ENCODE peak calls at places on chromosomes 2 and 18, in five cellular contexts. W is effector memory CD4-positive, alpha-beta T cell; C is uterus; K is left ventricle myocardium inferior; E is sigmoid colon. L is an unnamed sample. For H3K4me1, the result is how much of the 10 kb centered on the place peaks cover.

GRCh38 chr18:49446481-49446880 is 14.0 kb downstream of the DYM start:
- DNase-seq in W (no peak), C (no peak), K (no peak), E (no peak), L (no peak)

GRCh38 chr2:64166212-64166611 is 22.0 kb upstream of the PELI1 start:
- DNase-seq in W (no peak), C (no peak), K (no peak), E (no peak), L (no peak)

GRCh38 chr18:74184875-74185274 is 36.6 kb downstream of the TIMM21 start:
- DNase-seq in W (no peak), C (no peak), K (no peak), E (no peak), L (no peak)

GRCh38 chr2:231415029-231415428 is 19.5 kb downstream of the B3GNT7 start:
- DNase-seq in W (no peak), C (no peak), K (no peak), E (no peak), L (no peak)

GRCh38 chr2:85741811-85742507 is 11.8 kb upstream of the ATOH8 start:
- DNase-seq in W (no peak), C (peak), K (peak), E (peak), L (peak)

GRCh38 chr2:237700583-237701032 is 73.2 kb downstream of the LRRFIP1 start:
- DNase-seq in W (peak), C (peak), K (peak), E (peak), L (peak)

GRCh38 chr2:163553601-163554000 is 182.2 kb downstream of the FIGN start:
- DNase-seq in W (no peak), C (no peak), K (no peak), E (no peak), L (no peak)

GRCh38 chr2:172953970-172954852 is 121.4 kb upstream of the MAP3K20 start:
- DNase-seq in W (no peak), C (no peak), K (no peak), E (no peak), L (no peak)

GRCh38 chr18:9689253-9689652 is 18.8 kb upstream of the RAB31 start:
- DNase-seq in W (no peak), C (no peak), K (no peak), E (no peak), L (no peak)

GRCh38 chr18:9690418-9691178 is 17.5 kb upstream of the RAB31 start:
- DNase-seq in W (no peak), C (no peak), K (no peak), E (no peak), L (no peak)

GRCh38 chr18:9688036-9688741 is 19.9 kb upstream of the RAB31 start:
- DNase-seq in W (no peak), C (no peak), K (no peak), E (no peak), L (no peak)

GRCh38 chr18:9694174-9694573 is 13.9 kb upstream of the RAB31 start:
- DNase-seq in W (no peak), C (no peak), K (no peak), E (peak), L (no peak)

DNA sequence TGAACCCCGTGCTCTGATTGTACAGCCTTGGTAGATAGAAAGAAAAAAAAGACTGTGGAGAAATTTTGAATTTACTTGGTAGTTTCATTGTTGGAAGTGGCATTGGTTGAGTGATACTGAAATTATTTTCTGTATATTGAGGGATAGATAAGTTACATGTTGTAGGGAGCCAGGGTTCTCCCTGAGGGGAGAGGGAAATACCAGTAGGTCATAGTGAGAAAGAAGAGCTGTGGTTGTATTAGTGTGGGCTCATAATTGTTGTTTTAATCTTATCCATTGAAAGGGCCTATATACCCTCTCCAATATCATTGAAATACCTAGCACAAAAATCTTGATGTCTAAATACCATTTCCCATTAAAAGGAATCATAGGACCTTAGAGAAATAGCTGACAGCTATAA is 16.9 kb upstream of the RAB31 start:
- DNase-seq in W (no peak), C (no peak), K (no peak), E (no peak), L (no peak)
- H3K4me1 ChIP-seq in W (under half), C (under half), K (under half), E (under half), L (under half)

GRCh38 chr2:24380687-24381271 is 20.4 kb upstream of the ITSN2 start:
- DNase-seq in W (no peak), C (no peak), K (no peak), E (no peak), L (no peak)
- H3K27ac ChIP-seq in W (no peak), C (no peak), K (no peak), E (no peak), L (no peak)

GRCh38 chr2:46335966-46336436 is 38.8 kb downstream of the EPAS1 start:
- DNase-seq in W (no peak), C (no peak), K (no peak), E (peak), L (no peak)
- H3K4me3 ChIP-seq in W (no peak), C (peak), K (peak), E (peak), L (peak)

DNA sequence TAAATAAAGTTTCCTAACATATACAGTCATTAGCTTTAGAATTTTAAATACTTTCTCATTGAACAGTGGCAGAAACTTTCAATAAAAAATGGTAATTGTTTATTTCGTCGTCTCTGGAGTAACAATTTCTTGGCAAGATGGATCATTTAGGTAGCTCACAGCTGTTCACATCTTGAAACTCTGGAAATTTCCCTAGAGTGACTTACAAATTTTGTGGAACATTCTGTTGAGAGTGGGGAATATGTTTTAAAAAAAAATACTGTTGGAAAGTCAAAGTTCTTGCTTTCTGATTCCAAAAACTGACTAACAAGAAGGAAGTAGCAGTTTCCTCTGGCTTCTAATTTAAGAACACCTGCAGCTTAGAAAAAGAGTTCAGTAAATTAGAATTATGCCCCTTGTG is 11.2 kb upstream of the CALCRL start:
- DNase-seq in W (no peak), C (no peak), K (no peak), E (no peak), L (no peak)
- H3K4me1 ChIP-seq in W (under half), C (under half), K (under half), E (under half), L (under half)

GRCh38 chr2:233414777-233415570 is 60.7 kb downstream of the DGKD start:
- DNase-seq in W (no peak), C (no peak), K (no peak), E (no peak), L (peak)
- H3K27ac ChIP-seq in W (no peak), C (peak), K (peak), E (peak), L (peak)

GRCh38 chr18:22912835-22913234 is 20.3 kb upstream of the RBBP8 start:
- DNase-seq in W (no peak), C (no peak), K (no peak), E (no peak), L (no peak)

GRCh38 chr18:22915337-22915736 is 17.8 kb upstream of the RBBP8 start:
- DNase-seq in W (no peak), C (no peak), K (no peak), E (no peak), L (no peak)

GRCh38 chr18:22913861-22914260 is 19.3 kb upstream of the RBBP8 start:
- DNase-seq in W (no peak), C (no peak), K (no peak), E (no peak), L (no peak)

GRCh38 chr18:22912149-22912548 is 21.0 kb upstream of the RBBP8 start:
- DNase-seq in W (no peak), C (no peak), K (no peak), E (no peak), L (no peak)

GRCh38 chr18:22914633-22915032 is 18.5 kb upstream of the RBBP8 start:
- DNase-seq in W (no peak), C (no peak), K (no peak), E (no peak), L (no peak)
- H3K4me3 ChIP-seq in W (no peak), C (no peak), K (no peak), E (no peak), L (no peak)

L was measured in tibial artery.